ENCODE peak calls at places on chromosome 16, in eight cellular contexts. V is K562, A is A549, M is WTC11, P is IMR-90, K is SK-N-SH, I is H1, F is HepG2. T is an unnamed sample.

GRCh38 chr16:77833906-77834599 is 45.7 kb downstream of the VAT1L start:
- DNase-seq in V (no peak), A (no peak), M (no peak), P (peak), K (no peak), I (peak), F (no peak), T (no peak)

GRCh38 chr16:19361587-19361986 is 56.1 kb upstream of the TMC5 start:
- DNase-seq in V (no peak), A (no peak), M (no peak), P (no peak), K (no peak), I (no peak), F (no peak), T (no peak)

GRCh38 chr16:83926726-83927397 is 26.2 kb upstream of the OSGIN1 start:
- DNase-seq in V (peak), A (peak), M (peak), P (peak), K (peak), I (peak), F (peak), T (no peak)

GRCh38 chr16:57184890-57185445 is 871 bp downstream of the PSME3IP1 start:
- DNase-seq in V (no peak), A (no peak), M (no peak), P (no peak), K (peak), I (no peak), F (no peak), T (no peak)

GRCh38 chr16:54739381-54739780 is 191.3 kb upstream of the IRX5 start:
- DNase-seq in V (no peak), A (no peak), M (no peak), P (no peak), K (no peak), I (no peak), F (no peak), T (no peak)

GRCh38 chr16:11681526-11681925 is 13.3 kb downstream of the SNN start:
- DNase-seq in V (no peak), A (no peak), M (no peak), P (no peak), K (no peak), I (no peak), F (no peak), T (no peak)

GRCh38 chr16:58494981-58495860 is 4.7 kb upstream of the NDRG4 start:
- DNase-seq in V (peak), A (peak), M (peak), P (peak), K (peak), I (no peak), F (peak), T (peak)

GRCh38 chr16:8496364-8496763 is 93.9 kb downstream of the TMEM114 start:
- DNase-seq in V (no peak), A (no peak), M (no peak), P (no peak), K (no peak), I (no peak), F (no peak), T (no peak)

GRCh38 chr16:88303890-88304819 is 78.6 kb upstream of the ZNF469 start:
- DNase-seq in V (peak), A (peak), M (no peak), P (peak), K (no peak), I (no peak), F (peak), T (no peak)

GRCh38 chr16:61042736-61043135 is 993.5 kb downstream of the CDH8 start:
- DNase-seq in V (no peak), A (no peak), M (peak), P (no peak), K (no peak), I (no peak), F (no peak), T (no peak)

GRCh38 chr16:77064037-77064436 is 127.0 kb upstream of the MON1B start:
- DNase-seq in V (no peak), A (no peak), M (no peak), P (no peak), K (no peak), I (no peak), F (no peak), T (no peak)

GRCh38 chr16:59236804-59237463 is 502.8 kb upstream of the GOT2 start:
- DNase-seq in V (no peak), A (no peak), M (no peak), P (no peak), K (no peak), I (peak), F (no peak), T (no peak)

GRCh38 chr16:84183911-84184310 is 2.9 kb downstream of the TAF1C start:
- DNase-seq in V (no peak), A (peak), M (no peak), P (no peak), K (no peak), I (no peak), F (no peak), T (no peak)

GRCh38 chr16:59540621-59541020 is 806.5 kb upstream of the GOT2 start:
- DNase-seq in V (no peak), A (no peak), M (no peak), P (peak), K (no peak), I (no peak), F (no peak), T (no peak)

GRCh38 chr16:85399583-85400284 is 213.4 kb upstream of the GSE1 start:
- DNase-seq in V (no peak), A (no peak), M (peak), P (no peak), K (no peak), I (no peak), F (no peak), T (no peak)

GRCh38 chr16:13148836-13149235 is 247.4 kb downstream of the SHISA9 start:
- DNase-seq in V (no peak), A (no peak), M (no peak), P (no peak), K (no peak), I (no peak), F (no peak), T (no peak)

GRCh38 chr16:3182608-3183444 is 5.2 kb upstream of the OR1F1 start:
- DNase-seq in V (peak), A (peak), M (peak), P (peak), K (peak), I (no peak), F (peak), T (no peak)

GRCh38 chr16:14284930-14285541 is 213.9 kb downstream of the MRTFB start:
- DNase-seq in V (no peak), A (peak), M (peak), P (no peak), K (no peak), I (no peak), F (peak), T (no peak)

GRCh38 chr16:50428116-50428515 is 59.3 kb upstream of the BRD7 start:
- DNase-seq in V (no peak), A (no peak), M (no peak), P (no peak), K (no peak), I (no peak), F (no peak), T (no peak)

GRCh38 chr16:15795615-15796014 is 61.2 kb downstream of the MYH11 start:
- DNase-seq in V (no peak), A (no peak), M (no peak), P (no peak), K (no peak), I (no peak), F (no peak), T (no peak)

GRCh38 chr16:11094838-11095565 is 150.6 kb downstream of the CLEC16A start:
- DNase-seq in V (no peak), A (no peak), M (no peak), P (no peak), K (no peak), I (no peak), F (no peak), T (no peak)

GRCh38 chr16:2786061-2786825 is 1.1 kb downstream of the PRSS33 start:
- DNase-seq in V (no peak), A (no peak), M (no peak), P (no peak), K (no peak), I (no peak), F (no peak), T (no peak)

GRCh38 chr16:22630242-22630641 is 119.6 kb downstream of the NPIPB5 start:
- DNase-seq in V (no peak), A (no peak), M (no peak), P (no peak), K (no peak), I (no peak), F (no peak), T (no peak)

GRCh38 chr16:56019274-56019673 is 144.1 kb upstream of the CES5A start:
- DNase-seq in V (no peak), A (no peak), M (no peak), P (no peak), K (peak), I (no peak), F (no peak), T (no peak)

GRCh38 chr16:84443166-84443802 is 61.2 kb downstream of the MEAK7 start:
- DNase-seq in V (no peak), A (no peak), M (no peak), P (no peak), K (no peak), I (no peak), F (peak), T (no peak)

GRCh38 chr16:25279491-25279890 is 21.8 kb upstream of the ZKSCAN2 start:
- DNase-seq in V (no peak), A (no peak), M (no peak), P (no peak), K (no peak), I (no peak), F (no peak), T (no peak)

GRCh38 chr16:83433201-83433600 is 374.6 kb upstream of the HSBP1 start:
- DNase-seq in V (no peak), A (no peak), M (no peak), P (no peak), K (no peak), I (no peak), F (no peak), T (no peak)

GRCh38 chr16:1105888-1106620 is 10.0 kb upstream of the C1QTNF8 start:
- DNase-seq in V (peak), A (peak), M (peak), P (peak), K (peak), I (no peak), F (peak), T (no peak)

GRCh38 chr16:83102336-83102735 is 475.6 kb downstream of the CDH13 start:
- DNase-seq in V (no peak), A (no peak), M (no peak), P (no peak), K (no peak), I (no peak), F (no peak), T (no peak)

GRCh38 chr16:17277981-17278381 is 192.8 kb downstream of the XYLT1 start:
- DNase-seq in V (no peak), A (peak), M (peak), P (peak), K (no peak), I (no peak), F (peak), T (no peak)

GRCh38 chr16:30659507-30660423 is 1.5 kb downstream of the FBRS start:
- DNase-seq in V (peak), A (no peak), M (no peak), P (no peak), K (peak), I (no peak), F (no peak), T (no peak)

GRCh38 chr16:19393226-19394074 is 24.2 kb upstream of the TMC5 start:
- DNase-seq in V (no peak), A (no peak), M (no peak), P (peak), K (no peak), I (no peak), F (no peak), T (no peak)

GRCh38 chr16:67481561-67482259 is 753 bp upstream of the ATP6V0D1 start:
- DNase-seq in V (no peak), A (no peak), M (no peak), P (peak), K (peak), I (no peak), F (peak), T (no peak)

GRCh38 chr16:69166221-69166833 is 20.6 kb upstream of the SNTB2 start:
- DNase-seq in V (peak), A (no peak), M (no peak), P (peak), K (no peak), I (no peak), F (no peak), T (no peak)

GRCh38 chr16:70746708-70747424 is 54.1 kb downstream of the VAC14 start:
- DNase-seq in V (peak), A (peak), M (no peak), P (peak), K (no peak), I (no peak), F (peak), T (no peak)
- TF ChIP-seq USF2 in V (no peak), A (no peak), M (no peak), P (no peak), K (no peak), I (no peak), F (no peak), T (no peak)

GRCh38 chr16:23836404-23837291 is 865 bp downstream of the PRKCB start:
- DNase-seq in V (peak), A (no peak), M (peak), P (no peak), K (peak), I (no peak), F (no peak), T (no peak)
- TF ChIP-seq USF2 in V (no peak), A (no peak), M (no peak), P (no peak), K (no peak), I (no peak), F (no peak), T (no peak)

DNA sequence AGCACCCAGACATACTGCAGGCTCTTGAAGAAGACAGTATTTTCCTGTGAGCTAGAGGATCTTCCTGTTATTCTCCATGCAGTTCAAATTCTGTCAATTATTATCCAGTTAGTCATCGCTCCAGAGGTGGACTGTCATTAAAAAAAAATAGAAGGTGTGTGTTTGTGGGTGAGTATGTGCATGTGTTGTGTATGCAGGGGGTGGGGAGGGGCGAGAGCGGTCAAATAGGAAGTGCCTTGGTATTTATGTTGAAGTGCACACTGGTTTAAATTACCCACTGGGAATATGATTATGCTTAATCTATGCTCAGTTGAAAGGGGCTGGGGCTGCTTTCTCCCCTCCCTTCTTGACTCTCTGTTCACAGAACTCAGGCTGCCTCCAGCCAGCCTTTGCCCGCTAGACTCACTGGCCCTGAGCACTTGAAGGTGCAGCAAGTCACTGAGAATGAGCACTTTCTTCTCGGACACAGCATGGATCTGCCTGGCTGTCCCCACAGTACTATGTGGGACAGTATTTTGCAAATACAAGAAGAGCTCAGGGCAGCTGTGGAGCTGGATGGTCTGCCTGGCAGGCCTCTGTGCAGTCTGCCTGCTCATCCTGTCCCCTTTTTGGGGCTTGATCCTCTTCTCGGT is at the start of gene HSD17B2:
- DNase-seq in V (no peak), A (peak), M (no peak), P (peak), K (no peak), I (no peak), F (peak), T (no peak)
- TF ChIP-seq USF2 in V (no peak), A (no peak), M (no peak), P (no peak), K (no peak), I (no peak), F (no peak), T (no peak)

DNA sequence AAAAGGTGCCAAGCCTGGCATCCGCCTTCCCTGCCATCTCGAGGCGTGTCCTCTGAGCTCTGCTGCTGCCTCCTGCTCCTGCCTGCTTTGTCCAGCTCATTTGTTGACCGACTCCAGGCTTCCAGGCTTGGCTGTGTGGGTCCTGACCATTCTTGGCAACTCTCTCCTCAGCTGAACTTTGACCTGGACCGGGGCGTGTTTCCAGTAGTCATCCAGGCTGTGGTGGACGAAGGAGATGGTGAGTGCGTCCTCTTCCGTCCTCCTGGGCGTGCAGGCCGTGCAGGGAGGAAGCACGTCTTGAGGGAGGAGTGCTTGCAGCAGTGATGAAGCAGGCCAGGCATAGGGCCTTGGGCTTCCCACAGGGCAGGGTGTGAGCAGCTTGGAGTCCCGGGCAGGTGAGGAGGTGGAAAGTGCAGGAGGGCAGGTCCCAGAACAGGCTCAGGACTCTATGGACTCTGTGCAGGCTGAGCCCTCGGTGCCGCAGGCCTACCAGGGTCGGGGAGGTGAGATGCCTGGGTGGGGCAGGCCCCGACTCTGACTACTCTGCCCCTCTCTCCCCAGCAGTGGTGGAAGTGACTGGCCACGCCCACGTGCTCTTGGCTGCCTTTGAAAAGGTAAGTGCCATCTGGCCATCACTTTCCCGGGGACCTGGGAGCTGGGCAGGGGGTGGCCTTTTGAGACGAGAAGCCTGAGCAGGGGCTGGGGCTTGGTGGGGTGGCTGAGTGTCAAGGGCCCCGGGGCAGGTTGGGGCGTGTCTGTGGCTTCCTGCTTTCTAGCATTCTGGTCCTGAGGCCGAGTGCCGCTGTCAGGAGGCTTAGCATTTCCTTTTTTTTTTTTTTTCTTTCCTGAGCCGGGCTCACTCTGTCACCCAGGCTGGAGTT is 28.6 kb upstream of the NUDT16L1 start:
- DNase-seq in V (no peak), A (no peak), M (no peak), P (no peak), K (no peak), I (no peak), F (peak), T (no peak)
- TF ChIP-seq USF2 in V (no peak), A (no peak), M (no peak), P (no peak), K (no peak), I (no peak), F (no peak), T (no peak)

GRCh38 chr16:65119905-65120341 is 1.9 kb downstream of the CDH11 start:
- DNase-seq in V (no peak), A (no peak), M (no peak), P (peak), K (no peak), I (no peak), F (no peak), T (no peak)
- TF ChIP-seq USF2 in V (no peak), A (no peak), M (no peak), P (no peak), K (no peak), I (no peak), F (no peak), T (no peak)

T was measured in GM12878.